ENCODE peak calls at places on chromosome 9, in six cellular contexts. Y, O, C, S, J and X are unnamed samples.

GRCh38 chr9:133103183-133103986 is 17.7 kb downstream of the RALGDS start:
- DNase-seq in Y (no peak), C (no peak), J (no peak), S (peak; percentile 39), O (peak; percentile 61), X (peak; percentile 83)

GRCh38 chr9:2208465-2208864 is 193.3 kb downstream of the SMARCA2 start:
- DNase-seq in J (no peak), O (no peak), S (no peak), Y (no peak), C (no peak), X (no peak)

GRCh38 chr9:92035146-92035545 is 80.1 kb downstream of the SPTLC1 start:
- DNase-seq in C (no peak), S (no peak), J (no peak), Y (no peak), O (no peak), X (no peak)

GRCh38 chr9:14270358-14271077 is 43.4 kb downstream of the NFIB start:
- DNase-seq in J (no peak), O (no peak), S (no peak), Y (no peak), C (no peak), X (no peak)

GRCh38 chr9:129597355-129598088 is 23.4 kb downstream of the C9orf50 start:
- DNase-seq in J (peak; percentile 75), O (no peak), C (no peak), S (no peak), Y (no peak), X (peak; percentile 77)

GRCh38 chr9:69085523-69086283 is 50.2 kb downstream of the FXN start:
- DNase-seq in Y (no peak), O (peak; percentile 34), C (no peak), J (no peak), S (no peak), X (no peak)

GRCh38 chr9:82038897-82039296 is 50.3 kb downstream of the SPATA31D1 start:
- DNase-seq in C (no peak), S (no peak), J (no peak), O (no peak), Y (no peak), X (no peak)

GRCh38 chr9:69806642-69807041 is 14.0 kb upstream of the CFAP95 start:
- DNase-seq in S (no peak), Y (no peak), J (no peak), O (peak; percentile 29), C (no peak), X (no peak)

GRCh38 chr9:85246566-85246965 is 495.2 kb downstream of the AGTPBP1 start:
- DNase-seq in S (no peak), J (no peak), Y (no peak), C (no peak), O (no peak), X (no peak)

GRCh38 chr9:21969011-21969935 is 24.9 kb downstream of the CDKN2A start:
- DNase-seq in O (peak; percentile 36), S (no peak), J (no peak), C (no peak), Y (no peak), X (no peak)

GRCh38 chr9:130354806-130355205 is 89.2 kb downstream of the HMCN2 start:
- DNase-seq in C (no peak), J (no peak), Y (no peak), S (no peak), O (no peak), X (no peak)

GRCh38 chr9:94867281-94867841 is 140.9 kb downstream of the AOPEP start:
- DNase-seq in J (no peak), C (no peak), Y (peak; percentile 49), O (no peak), S (no peak), X (no peak)

GRCh38 chr9:78967557-78968212 is 604.1 kb upstream of the TLE4 start:
- DNase-seq in Y (no peak), J (no peak), S (no peak), C (no peak), O (no peak), X (no peak)

GRCh38 chr9:2987679-2988078 is 143.8 kb upstream of the PUM3 start:
- DNase-seq in O (no peak), Y (no peak), C (no peak), S (no peak), J (no peak), X (no peak)

GRCh38 chr9:35728041-35728971 is 3.7 kb downstream of the TLN1 start:
- DNase-seq in C (no peak), S (no peak), O (no peak), Y (peak; percentile 65), J (peak; percentile 77), X (peak; percentile 75)

GRCh38 chr9:71830131-71830530 is 61.8 kb upstream of the CEMIP2 start:
- DNase-seq in O (no peak), S (no peak), C (no peak), J (no peak), Y (no peak), X (no peak)

GRCh38 chr9:130104413-130105193 is 50.9 kb downstream of the GPR107 start:
- DNase-seq in Y (no peak), S (no peak), C (no peak), J (no peak), O (no peak), X (no peak)

GRCh38 chr9:123225374-123225813 is 43.0 kb downstream of the STRBP start:
- DNase-seq in O (peak; percentile 91), J (peak; percentile 79), S (no peak), C (peak; percentile 32), Y (peak; percentile 51), X (peak; percentile 77)

GRCh38 chr9:125460883-125461475 is 199.4 kb downstream of the GAPVD1 start:
- DNase-seq in J (no peak), Y (peak; percentile 95), S (no peak), O (no peak), C (no peak), X (no peak)

GRCh38 chr9:106479679-106480078 is 383.3 kb upstream of the ZNF462 start:
- DNase-seq in S (no peak), O (no peak), J (no peak), C (no peak), Y (no peak), X (no peak)

GRCh38 chr9:115522928-115523327 is 405.0 kb upstream of the TNC start:
- DNase-seq in O (no peak), C (no peak), J (no peak), S (no peak), Y (no peak), X (no peak)

GRCh38 chr9:126620478-126620877 is 6.8 kb downstream of the LMX1B start:
- DNase-seq in J (no peak), Y (no peak), O (no peak), S (no peak), C (no peak), X (no peak)

GRCh38 chr9:92115977-92116285 is 718 bp upstream of the SPTLC1 start:
- DNase-seq in S (no peak), C (no peak), Y (no peak), J (no peak), O (peak; percentile 59), X (no peak)